ENCODE peak calls at places on chromosomes 6 and 20, in five cellular contexts. A is GM12878, V is K562, W is HCT116, B is HepG2. R is an unnamed sample.

GRCh38 chr6:151390276-151391020 is 911 bp downstream of the ZBTB2 start:
- DNase-seq in A (peak; percentile 94), B (peak; percentile 99), V (peak; percentile 100), W (peak; percentile 96), R (peak; percentile 95)

GRCh38 chr6:127466416-127466815 is 7.2 kb upstream of the KIAA0408 start:
- DNase-seq in V (no peak), A (no peak), B (no peak), W (no peak), R (no peak)

GRCh38 chr20:19929749-19930148 is 87.4 kb upstream of the NAA20 start:
- DNase-seq in B (no peak), A (no peak), W (no peak), V (no peak), R (no peak)

GRCh38 chr6:129575378-129576118 is 134.4 kb downstream of the ARHGAP18 start:
- DNase-seq in W (peak; percentile 27), V (peak; percentile 54), B (peak; percentile 42), A (no peak), R (peak; percentile 6)

GRCh38 chr20:23244207-23244915 is 106.2 kb upstream of the NXT1 start:
- DNase-seq in B (no peak), W (no peak), V (no peak), A (no peak), R (no peak)

GRCh38 chr20:35490736-35491181 is 35.4 kb downstream of the CEP250 start:
- DNase-seq in V (no peak), W (no peak), B (no peak), A (peak; percentile 51), R (no peak)

GRCh38 chr6:108581237-108581931 is 20.7 kb downstream of the FOXO3 start:
- DNase-seq in W (no peak), V (peak; percentile 44), A (no peak), B (no peak), R (no peak)

GRCh38 chr20:1508576-1508975 is 17.4 kb upstream of the SIRPB2 start:
- DNase-seq in B (no peak), V (no peak), W (no peak), A (no peak), R (no peak)

GRCh38 chr6:136763716-136764521 is 28.4 kb downstream of the MAP3K5 start:
- DNase-seq in W (no peak), A (peak; percentile 78), B (no peak), V (no peak), R (no peak)

GRCh38 chr6:32112436-32112980 is 3.4 kb upstream of the TNXB start:
- DNase-seq in V (no peak), W (no peak), A (no peak), B (no peak), R (no peak)

GRCh38 chr20:58824843-58825242 is 25.9 kb downstream of the GNAS-AS1 start:
- DNase-seq in V (no peak), B (no peak), A (no peak), W (no peak), R (no peak)

GRCh38 chr20:25061103-25061799 is 3.3 kb upstream of the ACSS1 start:
- DNase-seq in B (peak; percentile 72), W (no peak), V (no peak), A (no peak), R (no peak)

GRCh38 chr6:85449388-85449817 is 480 bp upstream of the NT5E start:
- DNase-seq in V (no peak), W (no peak), B (no peak), A (peak; percentile 73), R (no peak)

GRCh38 chr20:33022733-33023438 is 8.6 kb upstream of the BPIFB6 start:
- DNase-seq in V (no peak), A (no peak), W (no peak), B (no peak), R (no peak)

GRCh38 chr20:41047975-41048305 is 19.3 kb downstream of the TOP1 start:
- DNase-seq in B (no peak), V (no peak), A (no peak), W (no peak), R (no peak)

GRCh38 chr6:132354517-132355167 is 46.6 kb downstream of the MOXD1 start:
- DNase-seq in A (peak; percentile 63), V (peak; percentile 13), W (no peak), B (no peak), R (no peak)

GRCh38 chr6:139240161-139241010 is 51.4 kb downstream of the TXLNB start:
- DNase-seq in A (no peak), W (no peak), B (no peak), V (no peak), R (no peak)

GRCh38 chr6:136160255-136160654 is 89.9 kb downstream of the MTFR2 start:
- DNase-seq in A (no peak), W (no peak), V (no peak), B (no peak), R (no peak)

GRCh38 chr20:20568604-20569205 is 143.7 kb downstream of the RALGAPA2 start:
- DNase-seq in B (peak; percentile 58), A (no peak), V (peak; percentile 20), W (no peak), R (peak; percentile 9)

GRCh38 chr6:122781716-122782115 is 2.2 kb downstream of the FABP7 start:
- DNase-seq in V (no peak), B (no peak), A (no peak), W (no peak), R (no peak)

GRCh38 chr20:25856256-25856884 is 159.7 kb upstream of the ZNF337 start:
- DNase-seq in V (no peak), B (no peak), W (no peak), A (no peak), R (no peak)

GRCh38 chr6:41801380-41801779 is 13.9 kb downstream of the TOMM6 start:
- DNase-seq in W (no peak), A (no peak), B (no peak), V (peak; percentile 33), R (no peak)

GRCh38 chr6:90758741-90759140 is 171.9 kb upstream of the MAP3K7 start:
- DNase-seq in B (no peak), W (no peak), V (no peak), A (no peak), R (no peak)

GRCh38 chr6:146028835-146029572 is at the start of gene GRM1:
- DNase-seq in B (no peak), V (no peak), A (no peak), W (no peak), R (no peak)

GRCh38 chr6:89400912-89401399 is 11.1 kb downstream of the RRAGD start:
- DNase-seq in A (no peak), W (no peak), V (no peak), B (no peak), R (no peak)

GRCh38 chr6:11747021-11747420 is 31.6 kb downstream of the ADTRP start:
- DNase-seq in V (no peak), W (no peak), A (no peak), B (no peak), R (no peak)
- TF ChIP-seq YY1 in V (no peak), W (no peak), A (no peak), B (no peak), R (no peak)

DNA sequence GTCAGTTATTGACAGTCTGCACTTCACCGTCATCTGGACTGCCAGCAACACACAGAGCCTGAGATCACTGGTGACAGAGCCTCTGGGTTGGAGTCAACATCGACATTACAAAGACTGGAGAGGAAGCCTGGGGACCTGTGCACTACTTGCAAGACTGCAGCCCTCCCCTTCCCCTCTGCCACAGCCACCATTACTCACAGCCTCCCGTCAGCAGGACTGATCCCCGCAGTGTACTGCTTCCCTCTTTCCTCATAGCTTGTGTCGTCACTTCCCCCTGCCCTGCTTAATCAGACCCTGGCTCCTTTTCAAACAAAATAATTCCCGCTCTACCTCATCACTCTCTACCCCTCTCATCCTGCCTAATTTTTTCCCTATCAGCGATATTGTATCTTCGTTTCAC is 235.5 kb upstream of the KCNQ5 start:
- DNase-seq in V (peak; percentile 7), B (no peak), W (no peak), A (no peak), R (no peak)
- H3K4me3 ChIP-seq in V (no peak overlapping the region), B (no peak overlapping the region), W (no peak overlapping the region), A (no peak overlapping the region), R (no peak overlapping the region)

GRCh38 chr6:112501705-112502104 is 154.6 kb downstream of the RFPL4B start:
- DNase-seq in V (no peak), W (no peak), A (no peak), B (no peak), R (no peak)
- TF ChIP-seq YY1 in V (no peak), W (no peak), A (no peak), B (no peak), R (no peak)

GRCh38 chr20:50689864-50690263 is 1.5 kb downstream of the RIPOR3 start:
- DNase-seq in W (no peak), V (no peak), B (no peak), A (no peak), R (no peak)
- H3K4me3 ChIP-seq in W (no peak overlapping the region), V (peak overlapping the region; percentile 52), B (no peak overlapping the region), A (no peak overlapping the region), R (peak overlapping the region; percentile 31)

DNA sequence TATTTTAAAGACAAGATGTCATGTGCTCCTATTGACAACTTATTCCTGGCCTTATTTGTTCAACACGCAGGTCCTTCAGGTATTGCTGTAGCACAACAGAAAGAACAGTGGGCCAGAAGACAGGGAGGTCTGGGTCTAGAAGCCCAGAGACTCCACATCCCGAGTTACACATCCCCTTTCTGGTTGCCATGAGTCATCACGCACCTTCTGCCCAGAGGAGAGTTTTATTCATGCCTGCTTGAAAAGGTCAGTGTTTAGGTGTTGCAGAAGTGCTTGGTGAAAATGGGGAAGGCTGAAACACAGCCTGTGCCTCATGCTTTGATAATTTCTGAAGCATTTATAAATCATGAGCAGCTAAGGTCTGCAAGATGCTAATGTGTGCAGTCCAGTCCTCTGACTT is 256.4 kb downstream of the GMPR start:
- DNase-seq in V (no peak), A (peak; percentile 90), W (no peak), B (no peak), R (no peak)
- TF ChIP-seq YY1 in V (no peak), A (peak; percentile 66), W (no peak), B (no peak), R (no peak)

R was measured in NT2/D1.